ENCODE peak calls at places on chromosomes 2 and 18, in seven cellular contexts. One of them, this sample, is unnamed.

GRCh38 chr2:223712642-223713041 is 110.5 kb upstream of the SCG2 start:
- DNase-seq in right atrium auricular region: no peak
- DNase-seq in HCEC 1CT: no peak
- DNase-seq in HTR-8/SVneo: no peak
- DNase-seq in effector CD4-positive, alpha-beta T cell: no peak
- DNase-seq in activated naive CD4-positive, alpha-beta T cell treated with anti-CD3 and anti-CD28 coated beads, Interleukin-2, amount 10 ng/mL, durations not matched to agents 7 days and 5 days: no peak
- DNase-seq in activated CD8-positive, alpha-beta memory T cell treated with anti-CD3 and anti-CD28 coated beads for 48 hours: no peak
- DNase-seq in this sample: no peak

GRCh38 chr18:53165770-53166169 is 825.8 kb downstream of the DCC start:
- DNase-seq in activated CD8-positive, alpha-beta memory T cell treated with anti-CD3 and anti-CD28 coated beads for 48 hours: no peak
- DNase-seq in activated naive CD4-positive, alpha-beta T cell treated with anti-CD3 and anti-CD28 coated beads, Interleukin-2, amount 10 ng/mL, durations not matched to agents 7 days and 5 days: no peak
- DNase-seq in HCEC 1CT: no peak
- DNase-seq in effector CD4-positive, alpha-beta T cell: no peak
- DNase-seq in HTR-8/SVneo: no peak
- DNase-seq in right atrium auricular region: no peak
- DNase-seq in this sample: no peak

GRCh38 chr18:7459851-7460774 is 107.0 kb upstream of the PTPRM start:
- DNase-seq in right atrium auricular region: no peak
- DNase-seq in HTR-8/SVneo: no peak
- DNase-seq in HCEC 1CT: no peak
- DNase-seq in effector CD4-positive, alpha-beta T cell: no peak
- DNase-seq in activated CD8-positive, alpha-beta memory T cell treated with anti-CD3 and anti-CD28 coated beads for 48 hours: no peak
- DNase-seq in activated naive CD4-positive, alpha-beta T cell treated with anti-CD3 and anti-CD28 coated beads, Interleukin-2, amount 10 ng/mL, durations not matched to agents 7 days and 5 days: no peak
- DNase-seq in this sample: no peak

GRCh38 chr2:231611273-231612198 is 18.9 kb downstream of the TEX44 start:
- DNase-seq in activated CD8-positive, alpha-beta memory T cell treated with anti-CD3 and anti-CD28 coated beads for 48 hours: no peak
- DNase-seq in activated naive CD4-positive, alpha-beta T cell treated with anti-CD3 and anti-CD28 coated beads, Interleukin-2, amount 10 ng/mL, durations not matched to agents 7 days and 5 days: peak
- DNase-seq in HTR-8/SVneo: peak
- DNase-seq in right atrium auricular region: peak
- DNase-seq in effector CD4-positive, alpha-beta T cell: peak
- DNase-seq in HCEC 1CT: peak
- DNase-seq in this sample: peak

GRCh38 chr18:8771930-8772329 is 66.6 kb downstream of the MTCL1 start:
- DNase-seq in activated naive CD4-positive, alpha-beta T cell treated with anti-CD3 and anti-CD28 coated beads, Interleukin-2, amount 10 ng/mL, durations not matched to agents 7 days and 5 days: no peak
- DNase-seq in effector CD4-positive, alpha-beta T cell: no peak
- DNase-seq in HTR-8/SVneo: no peak
- DNase-seq in HCEC 1CT: no peak
- DNase-seq in activated CD8-positive, alpha-beta memory T cell treated with anti-CD3 and anti-CD28 coated beads for 48 hours: no peak
- DNase-seq in right atrium auricular region: no peak
- DNase-seq in this sample: no peak

GRCh38 chr2:239544141-239544800 is 143.5 kb upstream of the HDAC4 start:
- DNase-seq in activated CD8-positive, alpha-beta memory T cell treated with anti-CD3 and anti-CD28 coated beads for 48 hours: no peak
- DNase-seq in activated naive CD4-positive, alpha-beta T cell treated with anti-CD3 and anti-CD28 coated beads, Interleukin-2, amount 10 ng/mL, durations not matched to agents 7 days and 5 days: peak
- DNase-seq in HCEC 1CT: no peak
- DNase-seq in effector CD4-positive, alpha-beta T cell: no peak
- DNase-seq in right atrium auricular region: no peak
- DNase-seq in HTR-8/SVneo: no peak
- DNase-seq in this sample: no peak

GRCh38 chr2:236169741-236170654 is 1.8 kb upstream of the GBX2 start:
- DNase-seq in HTR-8/SVneo: no peak
- DNase-seq in activated naive CD4-positive, alpha-beta T cell treated with anti-CD3 and anti-CD28 coated beads, Interleukin-2, amount 10 ng/mL, durations not matched to agents 7 days and 5 days: no peak
- DNase-seq in effector CD4-positive, alpha-beta T cell: no peak
- DNase-seq in right atrium auricular region: no peak
- DNase-seq in HCEC 1CT: no peak
- DNase-seq in activated CD8-positive, alpha-beta memory T cell treated with anti-CD3 and anti-CD28 coated beads for 48 hours: no peak
- DNase-seq in this sample: no peak

GRCh38 chr2:64274399-64275173 is 130.4 kb upstream of the PELI1 start:
- DNase-seq in right atrium auricular region: no peak
- DNase-seq in HCEC 1CT: no peak
- DNase-seq in activated naive CD4-positive, alpha-beta T cell treated with anti-CD3 and anti-CD28 coated beads, Interleukin-2, amount 10 ng/mL, durations not matched to agents 7 days and 5 days: no peak
- DNase-seq in activated CD8-positive, alpha-beta memory T cell treated with anti-CD3 and anti-CD28 coated beads for 48 hours: no peak
- DNase-seq in HTR-8/SVneo: no peak
- DNase-seq in effector CD4-positive, alpha-beta T cell: no peak
- DNase-seq in this sample: no peak

GRCh38 chr18:74861154-74861553 is 263.5 kb downstream of the ZNF407 start:
- DNase-seq in activated CD8-positive, alpha-beta memory T cell treated with anti-CD3 and anti-CD28 coated beads for 48 hours: no peak
- DNase-seq in activated naive CD4-positive, alpha-beta T cell treated with anti-CD3 and anti-CD28 coated beads, Interleukin-2, amount 10 ng/mL, durations not matched to agents 7 days and 5 days: no peak
- DNase-seq in HTR-8/SVneo: no peak
- DNase-seq in right atrium auricular region: no peak
- DNase-seq in HCEC 1CT: no peak
- DNase-seq in effector CD4-positive, alpha-beta T cell: no peak
- DNase-seq in this sample: no peak

GRCh38 chr18:59219672-59220163 is at the start of gene GRP:
- DNase-seq in HTR-8/SVneo: no peak
- DNase-seq in activated naive CD4-positive, alpha-beta T cell treated with anti-CD3 and anti-CD28 coated beads, Interleukin-2, amount 10 ng/mL, durations not matched to agents 7 days and 5 days: no peak
- DNase-seq in HCEC 1CT: no peak
- DNase-seq in right atrium auricular region: no peak
- DNase-seq in effector CD4-positive, alpha-beta T cell: no peak
- DNase-seq in activated CD8-positive, alpha-beta memory T cell treated with anti-CD3 and anti-CD28 coated beads for 48 hours: no peak
- DNase-seq in this sample: no peak

GRCh38 chr18:76657428-76657827 is 162.4 kb upstream of the ZNF516 start:
- DNase-seq in HTR-8/SVneo: no peak
- DNase-seq in right atrium auricular region: no peak
- DNase-seq in activated CD8-positive, alpha-beta memory T cell treated with anti-CD3 and anti-CD28 coated beads for 48 hours: no peak
- DNase-seq in activated naive CD4-positive, alpha-beta T cell treated with anti-CD3 and anti-CD28 coated beads, Interleukin-2, amount 10 ng/mL, durations not matched to agents 7 days and 5 days: no peak
- DNase-seq in effector CD4-positive, alpha-beta T cell: no peak
- DNase-seq in HCEC 1CT: no peak
- DNase-seq in this sample: no peak

GRCh38 chr2:126990605-126991532 is 92.2 kb downstream of the TEX51 start:
- DNase-seq in right atrium auricular region: no peak
- DNase-seq in effector CD4-positive, alpha-beta T cell: no peak
- DNase-seq in HTR-8/SVneo: no peak
- DNase-seq in activated CD8-positive, alpha-beta memory T cell treated with anti-CD3 and anti-CD28 coated beads for 48 hours: no peak
- DNase-seq in activated naive CD4-positive, alpha-beta T cell treated with anti-CD3 and anti-CD28 coated beads, Interleukin-2, amount 10 ng/mL, durations not matched to agents 7 days and 5 days: no peak
- DNase-seq in HCEC 1CT: no peak
- DNase-seq in this sample: no peak

GRCh38 chr2:168079236-168079635 is 168.2 kb downstream of the STK39 start:
- DNase-seq in HCEC 1CT: no peak
- DNase-seq in activated CD8-positive, alpha-beta memory T cell treated with anti-CD3 and anti-CD28 coated beads for 48 hours: no peak
- DNase-seq in HTR-8/SVneo: no peak
- DNase-seq in right atrium auricular region: no peak
- DNase-seq in activated naive CD4-positive, alpha-beta T cell treated with anti-CD3 and anti-CD28 coated beads, Interleukin-2, amount 10 ng/mL, durations not matched to agents 7 days and 5 days: no peak
- DNase-seq in effector CD4-positive, alpha-beta T cell: no peak
- DNase-seq in this sample: no peak

GRCh38 chr18:31721596-31721995 is 37.2 kb upstream of the B4GALT6 start:
- DNase-seq in HCEC 1CT: no peak
- DNase-seq in activated CD8-positive, alpha-beta memory T cell treated with anti-CD3 and anti-CD28 coated beads for 48 hours: no peak
- DNase-seq in effector CD4-positive, alpha-beta T cell: no peak
- DNase-seq in activated naive CD4-positive, alpha-beta T cell treated with anti-CD3 and anti-CD28 coated beads, Interleukin-2, amount 10 ng/mL, durations not matched to agents 7 days and 5 days: no peak
- DNase-seq in right atrium auricular region: no peak
- DNase-seq in HTR-8/SVneo: no peak
- DNase-seq in this sample: no peak

This sample was measured in RKO.